ENCODE peak calls at places on chromosomes 5 and 9, in six cellular contexts. S, A, H, V, Z and W are unnamed samples.

GRCh38 chr9:69822091-69822750 is 1.6 kb downstream of the CFAP95 start:
- DNase-seq in S (no peak), V (no peak), A (no peak), Z (peak), H (no peak), W (no peak)

GRCh38 chr5:115948013-115948605 is 14.2 kb upstream of the LVRN start:
- DNase-seq in A (no peak), H (no peak), S (no peak), V (no peak), Z (no peak), W (no peak)

GRCh38 chr5:76622076-76622475 is 1.1 kb downstream of the F2RL2 start:
- DNase-seq in S (no peak), H (no peak), V (no peak), Z (no peak), A (no peak), W (no peak)

GRCh38 chr5:39146831-39147540 is 72.4 kb downstream of the FYB1 start:
- DNase-seq in Z (no peak), V (no peak), A (no peak), S (no peak), H (no peak), W (no peak)

GRCh38 chr9:116491659-116492058 is 195.4 kb upstream of the TRIM32 start:
- DNase-seq in A (no peak), S (no peak), H (no peak), V (no peak), Z (no peak), W (no peak)

GRCh38 chr5:40484495-40484894 is 195.2 kb upstream of the PTGER4 start:
- DNase-seq in V (no peak), Z (no peak), S (no peak), H (no peak), A (peak), W (no peak)

GRCh38 chr9:20592673-20593072 is 29.6 kb downstream of the MLLT3 start:
- DNase-seq in V (no peak), Z (no peak), A (no peak), H (no peak), S (no peak), W (no peak)

GRCh38 chr5:34869256-34869655 is 30.3 kb downstream of the TTC23L start:
- DNase-seq in V (no peak), A (no peak), S (no peak), Z (no peak), H (no peak), W (no peak)

GRCh38 chr5:159174511-159175168 is 34.7 kb downstream of the RNF145 start:
- DNase-seq in S (no peak), Z (no peak), H (no peak), A (no peak), V (no peak), W (no peak)

GRCh38 chr9:34451545-34451944 is 6.8 kb downstream of the FAM219A start:
- DNase-seq in S (no peak), H (no peak), V (no peak), A (no peak), Z (peak), W (no peak)

GRCh38 chr5:33244441-33245150 is 196.2 kb upstream of the TARS1 start:
- DNase-seq in A (no peak), S (no peak), V (no peak), Z (no peak), H (no peak), W (no peak)

GRCh38 chr9:108836319-108836718 is 19.5 kb downstream of the ACTL7B start:
- DNase-seq in V (no peak), S (no peak), Z (no peak), A (no peak), H (no peak), W (no peak)

GRCh38 chr5:139453683-139454567 is 8.6 kb downstream of the ECSCR start:
- DNase-seq in H (no peak), S (no peak), A (no peak), Z (no peak), V (no peak), W (no peak)

GRCh38 chr5:41537581-41537980 is 27.2 kb upstream of the PLCXD3 start:
- DNase-seq in A (no peak), V (no peak), Z (no peak), H (no peak), S (no peak), W (no peak)

GRCh38 chr5:78597858-78598415 is 50.6 kb downstream of the LHFPL2 start:
- DNase-seq in Z (no peak), S (no peak), A (no peak), V (no peak), H (no peak), W (no peak)

GRCh38 chr9:27407966-27408365 is 111.0 kb upstream of the EQTN start:
- DNase-seq in V (no peak), S (no peak), H (no peak), Z (no peak), A (no peak), W (no peak)

GRCh38 chr9:124617477-124618141 is 110.4 kb upstream of the NR5A1 start:
- DNase-seq in Z (peak), V (peak), S (peak), A (peak), H (peak), W (peak)

GRCh38 chr9:83239787-83240186 is 176.8 kb upstream of the RASEF start:
- DNase-seq in Z (no peak), S (no peak), V (no peak), A (no peak), H (no peak), W (no peak)

GRCh38 chr5:141928051-141928450 is 4.4 kb downstream of the DELE1 start:
- DNase-seq in S (no peak), Z (no peak), H (no peak), A (no peak), V (no peak), W (no peak)

GRCh38 chr9:38392235-38393127 is at the start of gene ALDH1B1:
- DNase-seq in V (peak), Z (peak), S (peak), A (peak), H (peak), W (peak)

DNA sequence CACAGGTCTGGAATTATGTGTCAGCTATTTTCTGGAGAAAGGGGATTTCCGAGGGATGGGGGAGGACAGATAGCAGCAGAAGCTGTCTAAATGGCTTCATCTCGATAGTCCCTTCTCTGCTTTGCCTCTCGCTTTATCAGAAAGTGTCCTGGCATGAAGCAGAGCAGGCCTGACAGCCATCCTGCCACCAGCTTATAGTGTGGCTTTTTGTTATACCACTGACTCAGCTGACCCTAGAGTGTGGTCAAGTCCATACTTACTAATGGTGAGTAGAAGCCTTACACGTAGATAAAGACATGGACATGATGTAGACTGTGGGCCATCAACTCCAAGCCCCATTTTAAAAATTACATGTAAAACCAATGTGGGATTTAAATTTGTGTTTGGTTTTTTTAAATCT is 50.0 kb downstream of the RCL1 start:
- DNase-seq in H (no peak), S (no peak), A (no peak), Z (no peak), V (no peak), W (no peak)
- TF ChIP-seq YY1 in H (no peak), S (no peak), A (no peak), Z (no peak), V (no peak), W (no peak)

GRCh38 chr5:44794371-44794770 is 14.4 kb upstream of the MRPS30 start:
- DNase-seq in A (no peak), Z (no peak), V (no peak), H (no peak), S (no peak), W (no peak)

GRCh38 chr5:44797723-44798122 is 11.0 kb upstream of the MRPS30 start:
- DNase-seq in V (no peak), S (no peak), Z (no peak), A (no peak), H (no peak), W (no peak)

DNA sequence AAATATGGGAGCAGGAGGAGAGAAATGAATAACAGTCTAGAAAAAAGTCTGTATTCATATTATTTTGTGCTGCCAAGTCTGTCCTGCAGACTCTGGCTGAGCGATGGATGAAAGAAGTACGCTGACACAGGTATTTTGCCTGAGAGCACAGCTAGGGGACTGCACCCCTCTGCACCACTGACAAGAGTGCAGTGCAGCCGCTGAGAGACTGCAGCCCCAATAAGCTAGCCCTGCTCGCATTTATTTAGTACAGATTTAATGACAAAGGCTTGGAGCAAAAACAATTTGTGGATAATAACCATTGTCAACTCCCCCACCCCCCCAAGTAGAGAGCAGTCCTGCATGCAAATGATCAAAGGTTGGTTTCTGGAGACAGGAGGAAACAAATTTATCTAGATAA is 13.3 kb upstream of the MRPS30 start:
- DNase-seq in A (no peak), Z (no peak), S (no peak), H (no peak), V (no peak), W (no peak)
- TF ChIP-seq YY1 in A (no peak), Z (no peak), S (no peak), H (no peak), V (no peak), W (no peak)

GRCh38 chr5:7770436-7770835 is 80.5 kb downstream of the CFAP90 start:
- DNase-seq in H (no peak), Z (no peak), A (no peak), S (no peak), V (no peak), W (no peak)
- TF ChIP-seq YY1 in H (no peak), Z (no peak), A (no peak), S (no peak), V (no peak), W (no peak)

GRCh38 chr9:68507098-68507795 is 33.4 kb downstream of the TMEM252 start:
- DNase-seq in V (peak), A (no peak), S (no peak), Z (no peak), H (peak), W (no peak)
- TF ChIP-seq YY1 in V (no peak), A (no peak), S (no peak), Z (no peak), H (no peak), W (no peak)

DNA sequence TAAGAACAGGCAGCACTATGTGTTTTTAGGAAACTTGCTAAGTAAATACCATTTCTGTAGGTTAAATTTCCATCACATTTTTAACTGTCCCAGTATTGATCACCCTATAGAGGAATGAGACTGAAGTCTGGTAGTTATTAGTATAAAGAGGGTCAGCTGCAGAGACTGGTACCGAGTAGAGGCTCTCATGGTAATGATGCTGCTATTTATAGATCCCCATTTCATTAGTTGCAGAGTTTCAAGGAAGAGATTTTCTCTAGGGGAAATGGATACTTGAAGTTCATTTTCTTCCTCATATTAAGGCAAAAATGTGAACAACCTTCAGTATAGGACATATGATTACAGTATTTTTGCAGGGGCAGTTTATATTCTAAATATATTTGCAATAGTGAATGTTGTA is 14.5 kb downstream of the PBX3 start:
- DNase-seq in A (no peak), V (no peak), S (no peak), H (no peak), Z (no peak), W (no peak)
- TF ChIP-seq YY1 in A (no peak), V (no peak), S (no peak), H (no peak), Z (no peak), W (no peak)

GRCh38 chr5:112004867-112005532 is 248.0 kb upstream of the NREP start:
- DNase-seq in A (peak), S (no peak), H (no peak), V (no peak), Z (no peak), W (no peak)
- TF ChIP-seq YY1 in A (no peak), S (no peak), H (no peak), V (no peak), Z (no peak), W (no peak)

DNA sequence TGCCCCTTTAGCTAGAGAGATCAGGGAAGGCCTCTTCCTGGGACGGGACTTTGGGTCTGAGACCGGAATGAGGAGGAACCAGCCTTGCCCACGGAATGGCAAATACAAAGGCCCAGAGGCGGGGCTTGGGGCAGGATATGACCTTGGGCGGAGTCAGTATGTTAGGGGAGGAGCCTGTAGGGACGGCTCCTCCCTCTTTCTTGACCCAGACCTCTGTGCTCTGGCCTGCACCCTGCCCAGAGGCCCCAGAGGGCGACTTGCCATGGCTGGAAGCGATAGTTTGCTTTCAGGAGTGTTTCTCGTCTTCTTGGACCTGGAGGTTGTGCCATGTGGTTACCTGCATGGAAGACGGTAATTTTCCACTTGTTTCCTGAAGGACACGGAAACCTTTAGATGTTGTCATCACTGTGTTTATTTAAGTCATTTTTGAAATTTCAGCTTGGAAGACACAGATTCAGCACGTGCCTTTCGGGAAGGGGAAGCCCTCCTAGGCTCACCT is 85.6 kb downstream of the DAB2IP start:
- DNase-seq in S (peak), V (peak), Z (peak), A (no peak), H (no peak), W (no peak)
- TF ChIP-seq YY1 in S (no peak), V (no peak), Z (no peak), A (no peak), H (no peak), W (no peak)

DNA sequence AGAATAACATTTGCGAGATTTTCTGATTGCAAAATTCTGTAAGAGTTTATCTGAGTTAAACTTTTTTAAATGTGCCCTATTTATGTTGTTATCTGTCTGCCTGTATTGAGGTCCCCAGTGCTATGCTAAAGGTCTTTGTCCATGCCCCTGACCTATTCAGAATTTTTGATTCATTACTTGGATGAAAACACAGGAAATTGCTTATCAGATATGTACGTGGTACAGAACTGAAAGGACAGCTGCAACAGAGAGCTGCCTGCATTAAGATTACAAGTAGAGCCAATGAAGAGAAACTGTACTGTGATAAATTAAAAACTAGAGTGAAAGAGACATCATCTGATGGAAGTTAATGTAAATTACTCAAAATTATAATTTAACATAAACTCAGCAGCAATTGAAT is 408.8 kb downstream of the ADGRV1 start:
- DNase-seq in V (peak), A (no peak), Z (no peak), H (no peak), S (no peak), W (no peak)
- TF ChIP-seq YY1 in V (no peak), A (no peak), Z (no peak), H (no peak), S (no peak), W (no peak)